ENCODE peak calls at places on chromosomes 12 and 14, in eight cellular contexts. One of them, this sample, is unnamed.

GRCh38 chr14:36525746-36526099 is 5.7 kb upstream of the NKX2-1 start:
- DNase-seq in pancreas: no peak
- DNase-seq in upper lobe of right lung: no peak
- DNase-seq in left lung: no peak
- DNase-seq in endothelial cell: no peak
- DNase-seq in neural progenitor cell: no peak
- DNase-seq in GM23338: no peak
- DNase-seq in GM13977: no peak
- DNase-seq in this sample: no peak

GRCh38 chr12:101552277-101552676 is 42.5 kb upstream of the MYBPC1 start:
- DNase-seq in GM13977: no peak
- DNase-seq in GM23338: no peak
- DNase-seq in pancreas: no peak
- DNase-seq in upper lobe of right lung: no peak
- DNase-seq in neural progenitor cell: no peak
- DNase-seq in left lung: no peak
- DNase-seq in endothelial cell: no peak
- DNase-seq in this sample: no peak

GRCh38 chr14:92505826-92506225 is 7.8 kb upstream of the RIN3 start:
- DNase-seq in upper lobe of right lung: no peak
- DNase-seq in pancreas: no peak
- DNase-seq in neural progenitor cell: no peak
- DNase-seq in GM13977: no peak
- DNase-seq in GM23338: no peak
- DNase-seq in endothelial cell: no peak
- DNase-seq in left lung: no peak
- DNase-seq in this sample: no peak

GRCh38 chr12:109782322-109782695 is 50.9 kb downstream of the TRPV4 start:
- DNase-seq in left lung: no peak
- DNase-seq in neural progenitor cell: no peak
- DNase-seq in GM13977: no peak
- DNase-seq in GM23338: no peak
- DNase-seq in upper lobe of right lung: no peak
- DNase-seq in pancreas: no peak
- DNase-seq in endothelial cell: no peak
- DNase-seq in this sample: no peak

GRCh38 chr14:50668008-50668851 is at the start of gene SAV1:
- DNase-seq in GM23338: peak
- DNase-seq in GM13977: peak
- DNase-seq in neural progenitor cell: peak
- DNase-seq in pancreas: peak
- DNase-seq in endothelial cell: peak
- DNase-seq in upper lobe of right lung: peak
- DNase-seq in left lung: peak
- DNase-seq in this sample: peak

GRCh38 chr12:92041742-92042141 is 103.9 kb downstream of the BTG1 start:
- DNase-seq in neural progenitor cell: no peak
- DNase-seq in GM13977: no peak
- DNase-seq in pancreas: no peak
- DNase-seq in GM23338: peak
- DNase-seq in left lung: no peak
- DNase-seq in upper lobe of right lung: no peak
- DNase-seq in endothelial cell: no peak
- DNase-seq in this sample: no peak

GRCh38 chr12:116404913-116405611 is 127.6 kb upstream of the MED13L start:
- DNase-seq in GM13977: no peak
- DNase-seq in neural progenitor cell: no peak
- DNase-seq in pancreas: no peak
- DNase-seq in left lung: no peak
- DNase-seq in endothelial cell: no peak
- DNase-seq in GM23338: no peak
- DNase-seq in upper lobe of right lung: no peak
- DNase-seq in this sample: no peak

GRCh38 chr14:55794655-55795583 is 214.9 kb downstream of the KTN1 start:
- DNase-seq in left lung: no peak
- DNase-seq in pancreas: no peak
- DNase-seq in GM23338: no peak
- DNase-seq in GM13977: no peak
- DNase-seq in endothelial cell: no peak
- DNase-seq in neural progenitor cell: no peak
- DNase-seq in upper lobe of right lung: no peak
- DNase-seq in this sample: no peak

GRCh38 chr12:51082561-51083139 is 746 bp downstream of the CSRNP2 start:
- DNase-seq in GM13977: no peak
- DNase-seq in left lung: no peak
- DNase-seq in endothelial cell: peak
- DNase-seq in neural progenitor cell: no peak
- DNase-seq in GM23338: peak
- DNase-seq in pancreas: no peak
- DNase-seq in upper lobe of right lung: no peak
- DNase-seq in this sample: no peak

GRCh38 chr12:48053122-48053521 is 48.8 kb upstream of the COL2A1 start:
- DNase-seq in upper lobe of right lung: no peak
- DNase-seq in left lung: no peak
- DNase-seq in GM23338: no peak
- DNase-seq in endothelial cell: no peak
- DNase-seq in pancreas: no peak
- DNase-seq in neural progenitor cell: no peak
- DNase-seq in GM13977: no peak
- DNase-seq in this sample: no peak

GRCh38 chr12:57844725-57845477 is 1.6 kb downstream of the CTDSP2 start:
- DNase-seq in endothelial cell: peak
- DNase-seq in GM13977: peak
- DNase-seq in upper lobe of right lung: peak
- DNase-seq in GM23338: peak
- DNase-seq in left lung: peak
- DNase-seq in neural progenitor cell: peak
- DNase-seq in pancreas: peak
- DNase-seq in this sample: peak

GRCh38 chr12:74066476-74066875 is 471.2 kb upstream of the ATXN7L3B start:
- DNase-seq in pancreas: no peak
- DNase-seq in upper lobe of right lung: peak
- DNase-seq in GM23338: no peak
- DNase-seq in left lung: no peak
- DNase-seq in neural progenitor cell: no peak
- DNase-seq in endothelial cell: no peak
- DNase-seq in GM13977: no peak
- DNase-seq in this sample: no peak

GRCh38 chr12:29152223-29152868 is 3.3 kb downstream of the FAR2 start:
- DNase-seq in GM23338: no peak
- DNase-seq in pancreas: no peak
- DNase-seq in left lung: no peak
- DNase-seq in upper lobe of right lung: no peak
- DNase-seq in neural progenitor cell: no peak
- DNase-seq in endothelial cell: no peak
- DNase-seq in GM13977: peak
- DNase-seq in this sample: peak

GRCh38 chr12:25962932-25963525 is 4.5 kb downstream of the RASSF8 start:
- DNase-seq in GM23338: no peak
- DNase-seq in left lung: no peak
- DNase-seq in GM13977: no peak
- DNase-seq in upper lobe of right lung: no peak
- DNase-seq in pancreas: no peak
- DNase-seq in endothelial cell: no peak
- DNase-seq in neural progenitor cell: no peak
- DNase-seq in this sample: no peak

GRCh38 chr12:25995906-25996305 is 37.4 kb downstream of the RASSF8 start:
- DNase-seq in GM23338: no peak
- DNase-seq in pancreas: no peak
- DNase-seq in endothelial cell: no peak
- DNase-seq in neural progenitor cell: no peak
- DNase-seq in left lung: no peak
- DNase-seq in GM13977: no peak
- DNase-seq in upper lobe of right lung: no peak
- DNase-seq in this sample: no peak

GRCh38 chr14:100902792-100903191 is 730 bp downstream of the RTL1 start:
- DNase-seq in pancreas: no peak
- DNase-seq in GM23338: no peak
- DNase-seq in upper lobe of right lung: no peak
- DNase-seq in neural progenitor cell: peak
- DNase-seq in left lung: no peak
- DNase-seq in endothelial cell: no peak
- DNase-seq in GM13977: no peak
- DNase-seq in this sample: no peak

GRCh38 chr12:129258781-129259318 is 405.6 kb downstream of the GLT1D1 start:
- DNase-seq in GM23338: no peak
- DNase-seq in GM13977: no peak
- DNase-seq in neural progenitor cell: no peak
- DNase-seq in endothelial cell: no peak
- DNase-seq in upper lobe of right lung: no peak
- DNase-seq in left lung: no peak
- DNase-seq in pancreas: no peak
- DNase-seq in this sample: no peak

GRCh38 chr14:57038689-57039088 is 228.4 kb upstream of the OTX2 start:
- DNase-seq in neural progenitor cell: no peak
- DNase-seq in GM13977: no peak
- DNase-seq in upper lobe of right lung: no peak
- DNase-seq in pancreas: no peak
- DNase-seq in GM23338: no peak
- DNase-seq in endothelial cell: no peak
- DNase-seq in left lung: no peak
- DNase-seq in this sample: no peak

GRCh38 chr12:57757771-57758170 is 2.9 kb downstream of the MARCHF9 start:
- DNase-seq in GM13977: no peak
- DNase-seq in neural progenitor cell: no peak
- DNase-seq in left lung: no peak
- DNase-seq in upper lobe of right lung: no peak
- DNase-seq in GM23338: no peak
- DNase-seq in pancreas: no peak
- DNase-seq in endothelial cell: no peak
- DNase-seq in this sample: no peak

GRCh38 chr12:52975820-52976573 is 27.1 kb downstream of the KRT18 start:
- DNase-seq in endothelial cell: peak
- DNase-seq in GM23338: peak
- DNase-seq in neural progenitor cell: peak
- DNase-seq in upper lobe of right lung: peak
- DNase-seq in left lung: peak
- DNase-seq in pancreas: no peak
- DNase-seq in GM13977: no peak
- DNase-seq in this sample: no peak

GRCh38 chr14:91273885-91274273 is 29.4 kb upstream of the GPR68 start:
- DNase-seq in upper lobe of right lung: peak
- DNase-seq in left lung: peak
- DNase-seq in GM23338: no peak
- DNase-seq in GM13977: no peak
- DNase-seq in endothelial cell: no peak
- DNase-seq in neural progenitor cell: no peak
- DNase-seq in pancreas: no peak
- DNase-seq in this sample: no peak
- TF ChIP-seq CTCF in upper lobe of right lung: no peak
- TF ChIP-seq CTCF in left lung: no peak
- TF ChIP-seq CTCF in GM23338: no peak
- TF ChIP-seq CTCF in GM13977: no peak
- TF ChIP-seq CTCF in endothelial cell: no peak
- TF ChIP-seq CTCF in neural progenitor cell: no peak
- TF ChIP-seq CTCF in pancreas: no peak
- TF ChIP-seq CTCF in this sample: no peak

DNA sequence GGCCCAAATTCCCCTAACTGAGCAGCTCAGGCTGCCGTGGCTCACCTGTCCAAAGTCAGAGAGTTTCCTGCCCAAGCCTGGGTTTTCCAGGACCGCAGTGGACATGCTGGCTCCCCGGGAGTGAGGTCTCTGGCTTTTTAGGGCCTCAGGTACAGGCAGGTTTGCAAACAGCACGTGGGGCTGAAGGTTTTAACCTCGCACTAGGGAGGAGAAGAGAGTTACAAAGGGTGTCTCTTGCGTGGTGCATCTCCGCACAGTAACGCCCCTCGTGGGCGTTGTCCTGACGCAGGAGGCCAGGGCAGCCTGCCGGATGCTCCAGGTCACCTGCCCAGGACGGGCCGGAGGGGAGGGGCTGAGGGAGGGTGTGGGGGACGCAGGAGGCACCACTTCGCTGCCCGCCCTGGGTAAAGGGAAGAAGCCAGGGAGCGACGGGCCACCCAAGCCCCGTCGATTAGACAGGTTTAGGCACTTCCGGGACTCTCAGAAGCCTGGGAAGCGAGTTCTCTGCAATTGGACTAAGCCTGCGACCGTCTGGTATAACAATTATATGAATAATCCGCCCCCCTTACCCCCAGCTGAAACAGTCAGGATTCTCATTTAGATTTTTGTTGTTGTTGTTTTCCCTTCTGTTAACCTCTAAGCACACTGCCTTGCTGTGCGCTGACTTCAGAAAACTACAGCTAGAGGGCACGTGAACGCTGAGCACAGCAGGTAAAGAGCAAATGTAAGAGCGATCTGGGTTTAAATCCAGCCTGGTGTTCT is at the start of gene PAH:
- DNase-seq in GM23338: peak
- DNase-seq in endothelial cell: no peak
- DNase-seq in pancreas: peak
- DNase-seq in neural progenitor cell: peak
- DNase-seq in GM13977: no peak
- DNase-seq in upper lobe of right lung: peak
- DNase-seq in left lung: no peak
- DNase-seq in this sample: no peak
- TF ChIP-seq CTCF in GM23338: peak
- TF ChIP-seq CTCF in endothelial cell: no peak
- TF ChIP-seq CTCF in pancreas: no peak
- TF ChIP-seq CTCF in neural progenitor cell: peak
- TF ChIP-seq CTCF in GM13977: peak
- TF ChIP-seq CTCF in upper lobe of right lung: no peak
- TF ChIP-seq CTCF in left lung: no peak
- TF ChIP-seq CTCF in this sample: no peak

DNA sequence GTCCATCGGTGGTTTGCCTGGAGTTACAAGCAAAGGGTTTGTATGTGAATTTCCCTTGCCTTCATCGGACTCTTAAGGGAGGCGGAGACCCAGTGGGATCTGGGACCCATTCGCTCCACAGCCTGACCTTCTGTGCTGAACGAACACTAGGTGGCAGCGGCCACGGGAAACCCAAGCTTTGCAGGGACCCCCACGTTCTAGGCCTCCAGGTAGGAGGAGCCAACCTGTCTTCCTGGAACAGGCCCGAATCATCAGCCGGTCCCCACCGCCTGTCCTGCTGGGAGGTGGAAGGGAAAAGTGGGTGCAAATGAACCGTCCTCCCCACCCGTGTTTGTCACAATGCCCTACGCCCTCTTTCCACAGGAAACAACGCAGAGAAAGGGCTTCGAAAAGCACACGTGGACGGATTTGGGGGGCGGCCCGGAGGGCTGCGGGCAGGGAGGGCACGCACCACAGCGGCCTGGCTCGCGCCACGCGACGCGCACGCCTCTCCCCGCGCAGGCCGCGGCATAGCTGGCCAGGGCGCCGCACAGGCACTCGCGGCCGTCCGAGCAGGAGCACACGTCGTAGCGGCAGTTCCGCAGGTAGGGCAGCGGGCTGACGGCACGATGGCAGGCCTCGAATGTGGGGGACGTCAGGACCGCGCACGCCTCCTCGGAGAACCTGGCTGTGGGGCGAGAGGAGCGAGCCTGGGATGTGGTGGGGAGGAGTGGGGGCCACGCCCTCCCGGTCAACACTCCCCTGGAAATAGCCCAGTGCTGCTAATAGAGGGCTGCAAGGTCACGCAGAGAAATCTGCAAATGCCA is 67.9 kb downstream of the VWF start:
- DNase-seq in GM23338: peak
- DNase-seq in left lung: no peak
- DNase-seq in GM13977: no peak
- DNase-seq in neural progenitor cell: peak
- DNase-seq in upper lobe of right lung: no peak
- DNase-seq in pancreas: no peak
- DNase-seq in endothelial cell: peak
- DNase-seq in this sample: no peak
- TF ChIP-seq CTCF in GM23338: peak
- TF ChIP-seq CTCF in left lung: no peak
- TF ChIP-seq CTCF in GM13977: peak
- TF ChIP-seq CTCF in neural progenitor cell: peak
- TF ChIP-seq CTCF in upper lobe of right lung: peak
- TF ChIP-seq CTCF in pancreas: no peak
- TF ChIP-seq CTCF in endothelial cell: no peak
- TF ChIP-seq CTCF in this sample: no peak

GRCh38 chr12:21764063-21764462 is 10.4 kb downstream of the KCNJ8 start:
- DNase-seq in endothelial cell: no peak
- DNase-seq in upper lobe of right lung: no peak
- DNase-seq in neural progenitor cell: no peak
- DNase-seq in GM13977: no peak
- DNase-seq in pancreas: no peak
- DNase-seq in GM23338: no peak
- DNase-seq in left lung: no peak
- DNase-seq in this sample: no peak
- TF ChIP-seq CTCF in endothelial cell: no peak
- TF ChIP-seq CTCF in upper lobe of right lung: no peak
- TF ChIP-seq CTCF in neural progenitor cell: no peak
- TF ChIP-seq CTCF in GM13977: no peak
- TF ChIP-seq CTCF in pancreas: no peak
- TF ChIP-seq CTCF in GM23338: no peak
- TF ChIP-seq CTCF in left lung: no peak
- TF ChIP-seq CTCF in this sample: no peak